ENCODE peak calls at places on chromosomes 3 and 15, in four cellular contexts. One of them, this sample, is unnamed.

GRCh38 chr3:161343986-161344385 is 27.3 kb downstream of the SPTSSB start:
- DNase-seq in HCT116: no peak
- DNase-seq in Peyer's patch: no peak
- DNase-seq in colonic mucosa: no peak
- DNase-seq in this sample: no peak

GRCh38 chr3:162641869-162642350 is 1145.3 kb downstream of the OTOL1 start:
- DNase-seq in HCT116: no peak
- DNase-seq in Peyer's patch: no peak
- DNase-seq in colonic mucosa: no peak
- DNase-seq in this sample: no peak

GRCh38 chr3:10445561-10445960 is 59.8 kb downstream of the ATP2B2 start:
- DNase-seq in HCT116: no peak
- DNase-seq in Peyer's patch: no peak
- DNase-seq in colonic mucosa: no peak
- DNase-seq in this sample: no peak

GRCh38 chr15:55916666-55917409 is 76.6 kb downstream of the NEDD4 start:
- DNase-seq in HCT116: no peak
- DNase-seq in Peyer's patch: no peak
- DNase-seq in colonic mucosa: no peak
- DNase-seq in this sample: no peak

GRCh38 chr3:105367063-105367405 is 325 bp downstream of the ALCAM start:
- DNase-seq in HCT116: no peak
- DNase-seq in Peyer's patch: peak
- DNase-seq in colonic mucosa: peak
- DNase-seq in this sample: no peak

GRCh38 chr3:158808697-158809096 is 6.8 kb downstream of the MFSD1 start:
- DNase-seq in HCT116: no peak
- DNase-seq in Peyer's patch: no peak
- DNase-seq in colonic mucosa: no peak
- DNase-seq in this sample: no peak

GRCh38 chr3:71210257-71211002 is 373.1 kb downstream of the FOXP1 start:
- DNase-seq in HCT116: no peak
- DNase-seq in Peyer's patch: no peak
- DNase-seq in colonic mucosa: no peak
- DNase-seq in this sample: no peak

GRCh38 chr3:17140670-17141505 is 256.1 kb downstream of the PLCL2 start:
- DNase-seq in HCT116: no peak
- DNase-seq in Peyer's patch: no peak
- DNase-seq in colonic mucosa: no peak
- DNase-seq in this sample: no peak

GRCh38 chr3:123025642-123026521 is 1.7 kb downstream of the SEMA5B start:
- DNase-seq in HCT116: no peak
- DNase-seq in Peyer's patch: no peak
- DNase-seq in colonic mucosa: no peak
- DNase-seq in this sample: no peak

GRCh38 chr3:107988464-107989156 is 102.2 kb downstream of the CD47 start:
- DNase-seq in HCT116: no peak
- DNase-seq in Peyer's patch: no peak
- DNase-seq in colonic mucosa: peak
- DNase-seq in this sample: no peak

GRCh38 chr3:62665627-62666433 is 209.4 kb downstream of the CADPS start:
- DNase-seq in HCT116: peak
- DNase-seq in Peyer's patch: no peak
- DNase-seq in colonic mucosa: peak
- DNase-seq in this sample: no peak

GRCh38 chr3:74614133-74614967 is at the start of gene CNTN3:
- DNase-seq in HCT116: no peak
- DNase-seq in Peyer's patch: no peak
- DNase-seq in colonic mucosa: peak
- DNase-seq in this sample: no peak

GRCh38 chr3:67686067-67686466 is 31.7 kb upstream of the SUCLG2 start:
- DNase-seq in HCT116: no peak
- DNase-seq in Peyer's patch: no peak
- DNase-seq in colonic mucosa: no peak
- DNase-seq in this sample: no peak

GRCh38 chr3:89851974-89852621 is 744.7 kb downstream of the EPHA3 start:
- DNase-seq in HCT116: no peak
- DNase-seq in Peyer's patch: no peak
- DNase-seq in colonic mucosa: peak
- DNase-seq in this sample: no peak

DNA sequence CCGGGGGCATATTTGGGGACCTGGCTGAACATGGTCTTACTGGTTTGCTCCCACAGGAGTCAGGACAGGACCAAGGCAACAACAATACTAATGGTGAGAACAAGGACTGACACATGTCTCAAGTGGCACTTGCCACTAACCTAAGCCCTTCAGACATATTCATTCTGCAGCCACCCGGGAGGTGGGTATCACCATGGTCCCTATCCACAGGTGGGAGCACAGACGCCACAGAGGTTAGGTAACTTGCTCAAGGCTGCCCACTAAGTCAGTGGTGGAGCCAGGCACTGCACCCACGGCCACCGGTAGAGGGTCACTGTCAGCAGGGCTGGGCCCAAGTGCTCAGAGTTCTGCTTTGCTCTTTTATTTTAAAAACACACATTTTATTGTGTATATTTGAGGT is 29.8 kb upstream of the SLC41A3 start:
- DNase-seq in HCT116: no peak
- DNase-seq in Peyer's patch: no peak
- DNase-seq in colonic mucosa: no peak
- DNase-seq in this sample: no peak
- TF ChIP-seq CTCF in HCT116: no peak
- TF ChIP-seq CTCF in Peyer's patch: peak
- TF ChIP-seq CTCF in colonic mucosa: no peak
- TF ChIP-seq CTCF in this sample: peak

DNA sequence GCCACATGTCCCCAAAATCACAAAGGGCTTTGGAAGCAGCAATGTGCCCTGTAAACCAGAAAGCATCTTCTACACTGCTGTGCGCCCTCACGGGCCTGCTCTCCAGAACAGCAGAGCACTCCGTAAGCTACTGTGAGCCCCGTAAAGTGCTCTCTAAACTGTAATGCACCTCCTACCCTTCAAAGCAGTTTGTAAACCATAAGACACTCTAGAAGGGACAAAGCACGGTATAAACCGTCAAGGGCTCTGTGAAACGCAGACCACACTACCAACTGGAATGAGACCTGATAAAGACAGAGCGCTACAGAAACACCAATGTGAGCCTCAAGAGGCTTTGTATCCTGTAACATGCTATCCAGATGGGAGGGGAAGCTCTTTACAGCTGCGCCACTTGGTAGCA is 51.1 kb upstream of the FGD5 start:
- DNase-seq in HCT116: no peak
- DNase-seq in Peyer's patch: no peak
- DNase-seq in colonic mucosa: no peak
- DNase-seq in this sample: no peak
- H3K4me3 ChIP-seq in HCT116: no peak
- H3K4me3 ChIP-seq in Peyer's patch: no peak
- H3K4me3 ChIP-seq in colonic mucosa: no peak
- H3K4me3 ChIP-seq in this sample: no peak

GRCh38 chr3:186775999-186776398 is 7.4 kb upstream of the EIF4A2 start:
- DNase-seq in HCT116: no peak
- DNase-seq in Peyer's patch: no peak
- DNase-seq in colonic mucosa: no peak
- DNase-seq in this sample: no peak
- TF ChIP-seq CTCF in HCT116: no peak
- TF ChIP-seq CTCF in Peyer's patch: no peak
- TF ChIP-seq CTCF in colonic mucosa: no peak
- TF ChIP-seq CTCF in this sample: no peak

GRCh38 chr15:95616306-95616705 is 714.2 kb upstream of the NR2F2 start:
- DNase-seq in HCT116: no peak
- DNase-seq in Peyer's patch: no peak
- DNase-seq in colonic mucosa: no peak
- DNase-seq in this sample: no peak

GRCh38 chr15:95620934-95621579 is 709.4 kb upstream of the NR2F2 start:
- DNase-seq in HCT116: no peak
- DNase-seq in Peyer's patch: no peak
- DNase-seq in colonic mucosa: no peak
- DNase-seq in this sample: no peak

GRCh38 chr15:95610945-95611344 is 719.6 kb upstream of the NR2F2 start:
- DNase-seq in HCT116: no peak
- DNase-seq in Peyer's patch: no peak
- DNase-seq in colonic mucosa: no peak
- DNase-seq in this sample: no peak

GRCh38 chr15:95615436-95615835 is 715.1 kb upstream of the NR2F2 start:
- DNase-seq in HCT116: no peak
- DNase-seq in Peyer's patch: no peak
- DNase-seq in colonic mucosa: no peak
- DNase-seq in this sample: no peak
- H3K4me3 ChIP-seq in HCT116: no peak
- H3K4me3 ChIP-seq in Peyer's patch: no peak
- H3K4me3 ChIP-seq in colonic mucosa: no peak
- H3K4me3 ChIP-seq in this sample: no peak

GRCh38 chr3:167487556-167487955 is 13.7 kb upstream of the SERPINI2 start:
- DNase-seq in HCT116: no peak
- DNase-seq in Peyer's patch: no peak
- DNase-seq in colonic mucosa: no peak
- DNase-seq in this sample: no peak

GRCh38 chr3:167497903-167498302 is 24.1 kb upstream of the SERPINI2 start:
- DNase-seq in HCT116: no peak
- DNase-seq in Peyer's patch: no peak
- DNase-seq in colonic mucosa: no peak
- DNase-seq in this sample: no peak

GRCh38 chr3:167489571-167489970 is 15.7 kb upstream of the SERPINI2 start:
- DNase-seq in HCT116: no peak
- DNase-seq in Peyer's patch: no peak
- DNase-seq in colonic mucosa: no peak
- DNase-seq in this sample: no peak

GRCh38 chr3:167491626-167492025 is 17.8 kb upstream of the SERPINI2 start:
- DNase-seq in HCT116: no peak
- DNase-seq in Peyer's patch: no peak
- DNase-seq in colonic mucosa: no peak
- DNase-seq in this sample: no peak

DNA sequence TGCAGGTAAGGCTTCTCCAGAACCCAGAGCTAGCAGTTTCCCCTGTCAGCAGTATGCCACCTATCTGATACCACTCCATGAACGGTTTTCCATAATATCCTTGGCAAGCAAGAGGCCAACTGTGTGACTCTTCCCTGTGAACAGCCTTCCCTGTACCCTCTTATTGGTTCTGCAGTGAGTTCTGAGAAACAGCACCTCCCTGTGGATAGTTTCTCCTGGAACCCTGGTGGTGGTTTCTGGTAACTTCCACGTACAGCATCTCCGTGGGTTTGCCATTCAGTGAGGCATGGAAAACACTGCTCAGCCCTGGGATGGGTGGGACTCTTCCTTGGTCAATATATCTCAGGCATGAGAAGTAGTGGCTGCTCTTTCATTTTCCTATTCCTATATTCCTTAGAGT is 19.4 kb upstream of the SERPINI2 start:
- DNase-seq in HCT116: peak
- DNase-seq in Peyer's patch: no peak
- DNase-seq in colonic mucosa: no peak
- DNase-seq in this sample: no peak
- TF ChIP-seq CTCF in HCT116: peak
- TF ChIP-seq CTCF in Peyer's patch: no peak
- TF ChIP-seq CTCF in colonic mucosa: no peak
- TF ChIP-seq CTCF in this sample: peak

DNA sequence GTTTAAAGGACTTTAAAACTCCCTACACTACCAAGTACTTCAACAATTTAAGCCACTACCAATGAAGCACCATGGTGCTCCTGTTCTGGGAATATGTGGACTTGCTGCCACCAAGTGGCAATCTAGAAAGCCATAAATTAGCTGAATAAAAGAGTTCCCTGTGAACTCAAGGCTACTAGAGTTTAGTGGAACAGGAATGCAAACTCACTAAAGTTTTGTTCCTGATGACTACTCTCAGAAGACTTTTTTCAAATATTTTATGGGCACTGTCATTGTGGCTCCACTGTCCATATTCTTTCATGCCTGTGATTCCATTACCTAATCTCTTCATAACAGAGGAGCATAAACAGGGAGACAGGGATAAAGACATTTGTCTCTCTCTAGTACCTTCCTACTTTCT is 63.9 kb downstream of the TMCC1 start:
- DNase-seq in HCT116: peak
- DNase-seq in Peyer's patch: no peak
- DNase-seq in colonic mucosa: peak
- DNase-seq in this sample: peak
- H3K4me3 ChIP-seq in HCT116: no peak
- H3K4me3 ChIP-seq in Peyer's patch: no peak
- H3K4me3 ChIP-seq in colonic mucosa: no peak
- H3K4me3 ChIP-seq in this sample: no peak